ENCODE peak calls at places on chromosomes 7 and 10, in four cellular contexts. E, N, W and A are unnamed samples.

GRCh38 chr10:96495544-96495943 is 18.2 kb downstream of the TLL2 start:
- DNase-seq in E (no peak), N (no peak), W (no peak), A (no peak)

GRCh38 chr7:5443678-5444077 is 20.0 kb upstream of the TNRC18 start:
- DNase-seq in E (no peak), N (no peak), W (no peak), A (no peak)

GRCh38 chr7:15801565-15801964 is 115.1 kb upstream of the MEOX2 start:
- DNase-seq in E (no peak), N (peak), W (no peak), A (no peak)

GRCh38 chr10:100038561-100039071 is 28.9 kb upstream of the DNMBP start:
- DNase-seq in E (no peak), N (no peak), W (no peak), A (no peak)

GRCh38 chr10:71583076-71583475 is 136.5 kb downstream of the C10orf105 start:
- DNase-seq in E (no peak), N (no peak), W (no peak), A (no peak)

GRCh38 chr7:142438923-142439515 is 181.2 kb upstream of the PRSS58 start:
- DNase-seq in E (no peak), N (no peak), W (no peak), A (no peak)

GRCh38 chr10:27242951-27243551 is 2.5 kb upstream of the ACBD5 start:
- DNase-seq in E (no peak), N (peak), W (peak), A (peak)

GRCh38 chr10:100869399-100869798 is 43.4 kb upstream of the SLF2 start:
- DNase-seq in E (no peak), N (no peak), W (no peak), A (no peak)

GRCh38 chr10:103502849-103503660 is 9.6 kb downstream of the NEURL1 start:
- DNase-seq in E (no peak), N (no peak), W (no peak), A (no peak)

GRCh38 chr7:117313582-117313981 is 9.3 kb downstream of the WNT2 start:
- DNase-seq in E (no peak), N (no peak), W (no peak), A (no peak)

GRCh38 chr10:62244785-62245595 is 23.7 kb downstream of the RTKN2 start:
- DNase-seq in E (no peak), N (peak), W (peak), A (peak)

GRCh38 chr7:158289231-158289630 is 298.4 kb downstream of the PTPRN2 start:
- DNase-seq in E (no peak), N (no peak), W (no peak), A (no peak)

GRCh38 chr7:158505683-158506082 is 81.9 kb downstream of the PTPRN2 start:
- DNase-seq in E (no peak), N (no peak), W (no peak), A (no peak)

GRCh38 chr7:47038621-47039020 is 543.3 kb downstream of the TNS3 start:
- DNase-seq in E (no peak), N (no peak), W (no peak), A (no peak)

GRCh38 chr7:57375783-57376182 is 74.2 kb upstream of the ZNF716 start:
- DNase-seq in E (no peak), N (no peak), W (no peak), A (no peak)

GRCh38 chr10:122435212-122435827 is 19.1 kb upstream of the ARMS2 start:
- DNase-seq in E (no peak), N (peak), W (no peak), A (peak)

GRCh38 chr10:97174276-97174775 is 11.4 kb downstream of the SLIT1 start:
- DNase-seq in E (no peak), N (no peak), W (no peak), A (no peak)

GRCh38 chr10:101467286-101467770 is 113.4 kb downstream of the BTRC start:
- DNase-seq in E (no peak), N (peak), W (peak), A (peak)

GRCh38 chr10:43138757-43139241 is 554 bp downstream of the CSGALNACT2 start:
- DNase-seq in E (no peak), N (peak), W (no peak), A (peak)

GRCh38 chr7:95411036-95411435 is 14.9 kb upstream of the PON3 start:
- DNase-seq in E (no peak), N (peak), W (no peak), A (no peak)

GRCh38 chr10:8428654-8429053 is 374.2 kb downstream of the GATA3 start:
- DNase-seq in E (peak), N (no peak), W (no peak), A (no peak)

GRCh38 chr7:84291756-84292155 is 97.2 kb upstream of the SEMA3A start:
- DNase-seq in E (no peak), N (no peak), W (no peak), A (no peak)

GRCh38 chr10:6583447-6583846 is 3.4 kb upstream of the PRKCQ start:
- DNase-seq in E (no peak), N (no peak), W (no peak), A (peak)

GRCh38 chr7:12643644-12644043 is 43.8 kb upstream of the ARL4A start:
- DNase-seq in E (no peak), N (no peak), W (no peak), A (no peak)

GRCh38 chr7:100353685-100354330 is 4.1 kb upstream of the PILRB start:
- DNase-seq in E (no peak), N (no peak), W (no peak), A (no peak)

GRCh38 chr7:55369427-55369826 is 4.3 kb downstream of the LANCL2 start:
- DNase-seq in E (no peak), N (peak), W (no peak), A (no peak)
- TF ChIP-seq CHD1 in E (no peak), N (no peak), W (no peak), A (no peak)

GRCh38 chr10:20912969-20913368 is 15.9 kb upstream of the NEBL start:
- DNase-seq in E (no peak), N (no peak), W (no peak), A (no peak)
- TF ChIP-seq CHD1 in E (no peak), N (no peak), W (no peak), A (no peak)

GRCh38 chr7:55537458-55537825 is 34.9 kb downstream of the VOPP1 start:
- DNase-seq in E (no peak), N (no peak), W (no peak), A (no peak)

GRCh38 chr7:55536619-55537457 is 35.5 kb downstream of the VOPP1 start:
- DNase-seq in E (no peak), N (no peak), W (no peak), A (no peak)

GRCh38 chr7:55540226-55540858 is 32.0 kb downstream of the VOPP1 start:
- DNase-seq in E (no peak), N (no peak), W (no peak), A (no peak)

GRCh38 chr7:55538538-55538937 is 33.8 kb downstream of the VOPP1 start:
- DNase-seq in E (no peak), N (peak), W (no peak), A (no peak)

DNA sequence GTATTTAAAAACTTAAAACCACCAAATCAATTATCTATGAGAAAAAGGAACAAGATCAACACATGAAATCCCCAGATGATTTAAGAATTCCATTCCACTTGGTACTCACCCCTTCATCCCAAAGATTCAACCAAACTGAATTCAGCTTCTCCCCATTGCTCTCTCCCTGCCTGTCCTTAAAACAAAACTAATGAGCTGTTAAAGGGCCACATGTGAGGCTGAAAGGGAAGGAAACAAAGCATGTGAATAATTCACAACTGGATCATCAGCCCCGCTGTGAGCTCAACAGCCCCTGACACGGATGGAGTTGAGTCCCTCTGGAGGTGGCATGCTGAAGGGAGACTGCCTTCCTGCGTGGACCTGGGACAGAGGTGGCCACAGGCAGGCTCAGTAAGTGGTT is 32.9 kb downstream of the VOPP1 start:
- DNase-seq in E (no peak), N (peak), W (no peak), A (no peak)
- TF ChIP-seq CHD1 in E (no peak), N (no peak), W (no peak), A (no peak)

GRCh38 chr7:77897004-77897547 is 98.5 kb downstream of the PHTF2 start:
- DNase-seq in E (no peak), N (no peak), W (no peak), A (no peak)

GRCh38 chr7:77894574-77895091 is 96.1 kb downstream of the PHTF2 start:
- DNase-seq in E (no peak), N (no peak), W (no peak), A (no peak)

GRCh38 chr7:77888998-77889397 is 90.4 kb downstream of the PHTF2 start:
- DNase-seq in E (no peak), N (no peak), W (no peak), A (no peak)

GRCh38 chr7:77895905-77896304 is 97.3 kb downstream of the PHTF2 start:
- DNase-seq in E (no peak), N (no peak), W (no peak), A (no peak)

DNA sequence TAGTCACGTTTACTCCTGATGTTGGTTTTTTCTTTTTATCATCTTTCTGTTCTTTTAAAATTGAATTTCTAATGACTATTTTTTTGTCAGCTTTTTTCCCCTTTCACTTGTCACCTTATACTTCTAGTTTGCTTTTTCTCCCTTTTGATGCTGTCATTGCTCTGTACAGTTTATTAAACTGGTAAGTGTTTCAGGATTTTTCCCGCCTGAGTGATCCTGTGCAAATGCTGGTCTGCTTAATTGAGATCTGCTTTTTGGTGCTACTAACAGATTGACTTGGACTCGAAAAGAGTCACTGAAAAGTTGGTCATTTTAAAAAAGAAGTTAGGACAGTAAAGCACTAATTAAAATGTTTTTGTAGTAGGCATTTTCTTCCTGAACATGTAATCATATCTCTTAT is 95.2 kb downstream of the PHTF2 start:
- DNase-seq in E (no peak), N (no peak), W (no peak), A (no peak)
- TF ChIP-seq CHD1 in E (no peak), N (no peak), W (no peak), A (no peak)

DNA sequence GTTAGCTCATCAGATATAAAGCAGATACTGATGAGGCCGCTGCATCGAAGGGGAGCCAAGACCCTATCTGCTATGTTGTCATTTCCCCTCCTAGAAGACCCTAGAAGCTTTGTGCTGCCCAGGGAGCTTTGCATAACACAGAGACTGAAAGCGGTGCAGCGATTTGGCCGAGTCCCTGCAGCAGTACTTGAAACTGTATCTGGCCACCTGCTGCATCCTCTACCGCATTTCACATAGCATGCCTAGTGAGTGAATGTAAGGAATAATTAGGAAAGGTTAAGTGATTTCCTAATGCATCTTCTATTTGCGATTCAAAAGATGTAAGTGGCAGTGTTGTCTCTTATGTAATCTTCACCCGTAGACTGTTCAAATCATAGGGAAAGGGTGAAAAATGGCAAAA is 106.7 kb downstream of the LRMDA start:
- DNase-seq in E (peak), N (no peak), W (no peak), A (no peak)
- TF ChIP-seq CHD1 in E (no peak), N (no peak), W (no peak), A (no peak)